ENCODE peak calls at places on chromosomes 1 and 21, in six cellular contexts. S is ovary, W is tibial nerve, Q is K562, V is A549, J is transverse colon. P is an unnamed sample. For H3K4me1, the result is how much of the 10 kb centered on the place peaks cover.

GRCh38 chr1:15799004-15799867 is 8.2 kb downstream of the UQCRHL start:
- DNase-seq in S (peak), W (peak), Q (peak), V (peak), J (peak), P (no peak)

GRCh38 chr1:234551032-234551378 is 59.0 kb downstream of the IRF2BP2 start:
- DNase-seq in S (peak), W (no peak), Q (no peak), V (no peak), J (no peak), P (no peak)

GRCh38 chr1:231338270-231339128 is at the start of gene SPRTN:
- DNase-seq in S (no peak), W (peak), Q (peak), V (peak), J (no peak), P (no peak)

GRCh38 chr21:16709866-16710550 is 802.8 kb upstream of the CXADR start:
- DNase-seq in S (peak), W (no peak), Q (no peak), V (no peak), J (no peak), P (no peak)

GRCh38 chr21:29238052-29238966 is 60.4 kb upstream of the BACH1 start:
- DNase-seq in S (no peak), W (no peak), Q (no peak), V (no peak), J (no peak), P (no peak)

GRCh38 chr1:9869831-9870251 is 40.2 kb downstream of the CTNNBIP1 start:
- DNase-seq in S (no peak), W (no peak), Q (no peak), V (no peak), J (peak), P (no peak)

GRCh38 chr21:46054447-46054846 is 43.5 kb upstream of the COL6A2 start:
- DNase-seq in S (peak), W (peak), Q (no peak), V (no peak), J (no peak), P (peak)

GRCh38 chr1:116628448-116628847 is 39.1 kb downstream of the IGSF3 start:
- DNase-seq in S (no peak), W (no peak), Q (no peak), V (no peak), J (no peak), P (no peak)

GRCh38 chr1:52057876-52058275 is 1.8 kb downstream of the BTF3L4 start:
- DNase-seq in S (no peak), W (no peak), Q (no peak), V (no peak), J (no peak), P (no peak)

GRCh38 chr1:51494138-51494830 is 24.8 kb downstream of the EPS15 start:
- DNase-seq in S (no peak), W (no peak), Q (no peak), V (no peak), J (no peak), P (no peak)

GRCh38 chr1:208803371-208803811 is 559.2 kb upstream of the PLXNA2 start:
- DNase-seq in S (no peak), W (no peak), Q (no peak), V (no peak), J (no peak), P (no peak)

GRCh38 chr1:31843506-31843905 is 27.7 kb upstream of the SPOCD1 start:
- DNase-seq in S (no peak), W (no peak), Q (no peak), V (no peak), J (no peak), P (no peak)

GRCh38 chr1:40438391-40439015 is 11.8 kb upstream of the ZFP69B start:
- DNase-seq in S (no peak), W (peak), Q (peak), V (peak), J (no peak), P (no peak)

GRCh38 chr1:48943393-48943792 is 166.7 kb upstream of the BEND5 start:
- DNase-seq in S (no peak), W (no peak), Q (no peak), V (no peak), J (no peak), P (no peak)

GRCh38 chr21:29056538-29057050 is 16.9 kb downstream of the CCT8 start:
- DNase-seq in S (no peak), W (no peak), Q (no peak), V (no peak), J (no peak), P (no peak)

GRCh38 chr21:42009018-42009830 is 936 bp downstream of the ZBTB21 start:
- DNase-seq in S (peak), W (peak), Q (peak), V (peak), J (peak), P (peak)

GRCh38 chr1:30407030-30407861 is 316.1 kb downstream of the MATN1 start:
- DNase-seq in S (peak), W (no peak), Q (no peak), V (no peak), J (no peak), P (peak)

DNA sequence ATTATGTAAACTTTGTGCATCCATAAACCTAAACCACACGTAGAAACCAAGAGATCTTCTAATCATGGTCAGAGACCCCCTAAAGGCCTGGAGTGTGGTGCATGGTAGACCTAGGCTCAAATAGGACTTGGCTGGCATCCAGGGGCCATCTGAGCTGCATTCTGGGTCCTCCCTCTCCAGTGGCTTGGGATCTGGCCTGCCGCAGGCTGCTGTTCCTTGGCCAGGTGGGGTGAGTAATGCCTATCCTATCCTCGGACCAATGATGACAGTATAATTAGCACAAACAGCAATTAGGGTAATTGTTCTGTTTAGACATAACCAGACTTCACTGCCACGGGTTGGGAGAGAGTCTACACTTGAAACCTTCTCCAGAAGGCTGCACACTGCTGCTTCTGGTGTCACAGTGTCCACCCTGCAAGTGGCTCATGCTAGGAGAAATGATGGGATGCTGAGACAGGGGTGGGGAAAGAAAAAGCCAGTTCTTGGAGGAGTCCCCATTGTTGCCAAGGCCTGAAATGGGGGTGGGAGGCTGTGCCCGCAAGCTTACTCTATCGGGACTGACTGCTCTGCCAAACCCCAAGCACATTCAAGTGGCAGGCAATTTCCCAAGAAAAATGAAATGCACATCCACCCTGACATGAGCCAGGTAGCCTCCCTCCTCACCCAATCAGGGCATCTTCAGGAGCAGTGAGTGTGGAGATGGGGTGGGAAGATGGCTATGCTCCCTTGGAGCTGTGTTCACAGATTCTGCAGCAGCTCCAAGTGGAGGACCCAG is 12.5 kb upstream of the PKP1 start:
- DNase-seq in S (no peak), W (no peak), Q (no peak), V (no peak), J (no peak), P (no peak)
- H3K4me1 ChIP-seq in S (under half), W (under half), Q (under half), V (half or more), J (under half), P (under half)

GRCh38 chr1:158686430-158687009 is at the start of gene SPTA1:
- DNase-seq in S (no peak), W (no peak), Q (peak), V (no peak), J (no peak), P (no peak)
- TF ChIP-seq POLR2A in S (no peak), W (no peak), Q (peak), V (no peak), J (no peak), P (no peak)

DNA sequence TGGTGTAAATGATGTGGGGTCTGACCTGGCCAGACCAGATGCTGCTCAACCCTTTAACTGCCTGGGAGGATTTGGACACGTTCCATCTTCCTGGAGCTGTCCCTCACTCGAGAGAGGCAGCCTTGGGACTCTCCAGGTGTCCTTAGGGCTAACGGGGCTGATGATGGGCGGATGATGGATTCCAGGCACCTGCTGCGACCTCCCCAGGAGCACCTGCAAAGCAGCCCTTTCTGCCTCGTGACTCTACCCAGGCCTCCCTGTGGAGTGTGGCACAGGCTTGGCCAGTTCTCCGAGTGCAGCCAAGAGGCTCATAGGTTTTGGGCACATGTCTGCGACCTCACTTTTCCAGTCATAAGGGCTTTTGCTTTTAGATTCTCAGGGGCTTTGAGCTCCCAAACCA is 12.3 kb upstream of the TRIM17 start:
- DNase-seq in S (no peak), W (no peak), Q (no peak), V (no peak), J (no peak), P (no peak)
- TF ChIP-seq EP300 in S (no peak), W (no peak), Q (no peak), V (no peak), J (no peak), P (no peak)

DNA sequence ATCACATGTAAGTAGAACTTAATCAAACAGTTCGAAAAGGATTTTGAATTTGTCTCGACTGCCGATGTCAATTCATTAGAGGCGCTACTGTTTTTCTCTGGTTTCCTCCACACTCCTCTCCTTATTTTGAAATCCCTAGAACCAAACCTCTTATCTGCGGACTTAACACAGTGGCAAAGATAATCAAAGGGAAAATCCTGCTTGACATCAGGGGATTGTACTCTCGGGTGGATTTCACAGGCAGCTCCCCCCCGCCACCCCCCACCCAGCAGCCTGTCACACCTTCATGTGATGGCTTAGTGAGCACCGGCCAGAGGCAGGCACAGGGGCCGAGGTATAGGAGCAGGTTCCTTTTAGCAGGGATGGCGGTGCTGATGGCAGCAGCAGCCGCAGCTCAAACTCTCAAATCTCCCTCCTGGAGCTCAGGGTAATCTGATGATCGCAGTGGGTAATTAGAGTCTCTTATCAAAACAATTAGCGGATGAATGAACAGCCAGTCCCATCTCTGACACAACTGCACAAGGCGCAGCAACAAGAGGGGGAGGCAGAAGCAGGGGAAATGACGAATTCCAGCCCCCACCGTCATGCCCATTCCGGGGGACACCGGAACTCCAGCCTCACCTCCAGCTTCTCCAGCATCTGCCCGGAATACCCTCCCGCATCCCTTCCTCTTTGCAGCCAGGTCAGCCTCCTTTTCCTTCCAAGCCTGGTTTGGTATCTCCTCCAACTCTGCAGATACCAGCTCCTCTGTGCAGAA is 80.3 kb downstream of the SSBP3 start:
- DNase-seq in S (peak), W (no peak), Q (no peak), V (no peak), J (no peak), P (no peak)
- H3K4me1 ChIP-seq in S (half or more), W (half or more), Q (under half), V (under half), J (half or more), P (half or more)

DNA sequence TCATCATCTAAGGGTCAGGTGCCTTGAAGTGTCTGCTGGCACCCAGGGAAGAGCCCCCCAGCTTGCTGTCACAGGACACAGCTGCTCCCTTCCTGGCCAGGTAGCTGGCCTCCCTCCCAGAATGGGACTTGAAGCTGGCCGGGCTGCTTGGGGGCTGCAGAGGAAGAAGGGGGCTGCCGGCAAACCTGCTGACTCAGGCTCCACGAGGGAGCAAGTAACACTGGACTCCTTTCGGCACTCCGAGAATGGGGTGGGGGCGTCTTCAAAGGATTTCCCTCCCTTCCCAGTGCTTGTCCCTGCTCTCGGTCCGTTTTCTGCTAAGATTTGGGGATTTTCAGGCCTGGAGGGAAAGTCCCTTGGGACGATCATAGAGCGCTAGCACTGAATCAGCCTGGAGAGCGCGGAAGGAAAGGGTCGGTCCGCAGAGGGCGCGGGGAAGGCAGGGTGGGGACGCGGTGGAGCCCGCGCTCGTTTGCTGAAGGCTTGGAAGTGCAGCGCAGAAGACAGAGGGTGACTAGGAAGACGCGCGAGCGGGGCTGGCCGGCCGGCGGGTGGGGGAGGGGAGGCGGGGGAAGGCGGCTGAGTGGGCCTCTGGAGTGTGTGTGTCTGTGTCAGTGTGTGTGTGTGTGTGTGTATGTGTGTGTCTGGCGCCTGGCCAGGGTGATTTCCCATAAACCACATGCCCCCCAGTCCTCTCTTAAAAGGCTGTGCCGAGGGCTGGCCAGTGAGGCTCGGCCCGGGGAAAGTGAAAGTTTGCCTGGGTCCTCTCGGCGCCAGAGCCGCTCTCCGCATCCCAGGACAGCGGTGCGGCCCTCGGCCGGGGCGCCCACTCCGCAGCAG is at the start of gene CSF1:
- DNase-seq in S (peak), W (peak), Q (peak), V (peak), J (peak), P (peak)
- TF ChIP-seq POLR2A in S (peak), W (peak), Q (peak), V (no peak), J (peak), P (peak)